ENCODE peak calls at places on chromosomes 5 and 9, in four cellular contexts. K is H9, Q is spleen, J is heart left ventricle. R is an unnamed sample.

GRCh38 chr9:3238241-3238640 is 287.6 kb downstream of the RFX3 start:
- DNase-seq in K (no peak), Q (no peak), J (no peak), R (no peak)

GRCh38 chr5:79224275-79224984 is 11.5 kb upstream of the JMY start:
- DNase-seq in K (no peak), Q (no peak), J (no peak), R (no peak)

GRCh38 chr9:115289757-115290208 is 171.8 kb upstream of the TNC start:
- DNase-seq in K (no peak), Q (no peak), J (no peak), R (no peak)

GRCh38 chr9:92480332-92480771 is 2.0 kb downstream of the ASPN start:
- DNase-seq in K (no peak), Q (no peak), J (no peak), R (no peak)

GRCh38 chr5:73454379-73455036 is 5.9 kb upstream of the FOXD1 start:
- DNase-seq in K (peak), Q (no peak), J (no peak), R (no peak)

GRCh38 chr9:137396808-137397367 is 26.1 kb downstream of the EXD3 start:
- DNase-seq in K (no peak), Q (no peak), J (no peak), R (no peak)

GRCh38 chr5:167982-168660 is 23.2 kb upstream of the LRRC14B start:
- DNase-seq in K (peak), Q (peak), J (no peak), R (no peak)

GRCh38 chr9:108297025-108297424 is 558.8 kb downstream of the ACTL7B start:
- DNase-seq in K (no peak), Q (no peak), J (no peak), R (no peak)

GRCh38 chr9:1869843-1870242 is 145.3 kb upstream of the SMARCA2 start:
- DNase-seq in K (peak), Q (no peak), J (no peak), R (no peak)

GRCh38 chr9:82673904-82674303 is 389.0 kb downstream of the RASEF start:
- DNase-seq in K (no peak), Q (no peak), J (no peak), R (no peak)

GRCh38 chr9:130117816-130118632 is 54.2 kb upstream of the NCS1 start:
- DNase-seq in K (no peak), Q (peak), J (no peak), R (no peak)

GRCh38 chr5:68368280-68368679 is 152.7 kb downstream of the PIK3R1 start:
- DNase-seq in K (no peak), Q (no peak), J (no peak), R (no peak)

GRCh38 chr5:149215478-149216042 is 56.1 kb upstream of the AFAP1L1 start:
- DNase-seq in K (peak), Q (no peak), J (peak), R (no peak)

GRCh38 chr5:61817472-61818326 is 485.6 kb downstream of the ZSWIM6 start:
- DNase-seq in K (peak), Q (no peak), J (no peak), R (no peak)

GRCh38 chr9:70563437-70564204 is 149.2 kb upstream of the KLF9 start:
- DNase-seq in K (no peak), Q (no peak), J (no peak), R (peak)

GRCh38 chr5:72282878-72283277 is 37.2 kb downstream of the MRPS27 start:
- DNase-seq in K (no peak), Q (no peak), J (no peak), R (no peak)

GRCh38 chr9:78031271-78031825 is at the start of gene GNAQ:
- DNase-seq in K (no peak), Q (peak), J (peak), R (peak)

GRCh38 chr9:114958021-114958846 is 27.8 kb upstream of the TNFSF8 start:
- DNase-seq in K (no peak), Q (peak), J (no peak), R (no peak)

GRCh38 chr5:172834570-172835245 is 657 bp downstream of the ERGIC1 start:
- DNase-seq in K (peak), Q (peak), J (no peak), R (peak)

GRCh38 chr5:115661156-115661555 is 35.3 kb upstream of the TMED7 start:
- DNase-seq in K (no peak), Q (no peak), J (no peak), R (no peak)

GRCh38 chr5:80579050-80579449 is 9.0 kb upstream of the ANKRD34B start:
- DNase-seq in K (no peak), Q (no peak), J (no peak), R (no peak)

GRCh38 chr5:80141147-80141671 is 106.1 kb downstream of the THBS4 start:
- DNase-seq in K (peak), Q (peak), J (peak), R (no peak)

GRCh38 chr5:124888050-124888506 is 141.6 kb upstream of the ZNF608 start:
- DNase-seq in K (no peak), Q (no peak), J (no peak), R (no peak)

GRCh38 chr5:142178651-142179050 is 70.1 kb downstream of the NDFIP1 start:
- DNase-seq in K (no peak), Q (peak), J (no peak), R (no peak)

GRCh38 chr9:98971168-98971914 is 27.6 kb downstream of the COL15A1 start:
- DNase-seq in K (no peak), Q (no peak), J (no peak), R (no peak)

GRCh38 chr9:107712390-107712789 is 222.8 kb upstream of the KLF4 start:
- DNase-seq in K (no peak), Q (no peak), J (no peak), R (no peak)

GRCh38 chr5:154273028-154273617 is 82.6 kb downstream of the GALNT10 start:
- DNase-seq in K (no peak), Q (no peak), J (no peak), R (peak)

GRCh38 chr9:118059520-118060278 is 355.5 kb downstream of the TLR4 start:
- DNase-seq in K (no peak), Q (no peak), J (no peak), R (no peak)

GRCh38 chr9:91039835-91040140 is 238.2 kb downstream of the SYK start:
- DNase-seq in K (no peak), Q (no peak), J (no peak), R (no peak)

GRCh38 chr9:81552571-81552970 is 136.8 kb downstream of the TLE1 start:
- DNase-seq in K (no peak), Q (no peak), J (no peak), R (no peak)

GRCh38 chr5:159442210-159442850 is 112.0 kb upstream of the IL12B start:
- DNase-seq in K (peak), Q (no peak), J (no peak), R (no peak)

GRCh38 chr9:130687615-130688014 is 6.0 kb upstream of the EXOSC2 start:
- DNase-seq in K (no peak), Q (no peak), J (no peak), R (no peak)

GRCh38 chr9:83125671-83126070 is 62.7 kb upstream of the RASEF start:
- DNase-seq in K (no peak), Q (no peak), J (no peak), R (no peak)

GRCh38 chr9:31612336-31613030 is 772.0 kb upstream of the ACO1 start:
- DNase-seq in K (no peak), Q (no peak), J (no peak), R (no peak)

GRCh38 chr9:96674914-96675538 is 19.9 kb upstream of the PRXL2C start:
- DNase-seq in K (no peak), Q (no peak), J (no peak), R (no peak)

GRCh38 chr5:142931896-142932686 is 161.9 kb downstream of the ARHGAP26 start:
- DNase-seq in K (no peak), Q (no peak), J (no peak), R (no peak)

GRCh38 chr9:89606567-89607311 is 1.9 kb downstream of the GADD45G start:
- DNase-seq in K (peak), Q (no peak), J (no peak), R (no peak)

GRCh38 chr9:89408628-89409101 is 89.2 kb downstream of the SEMA4D start:
- DNase-seq in K (no peak), Q (peak), J (no peak), R (no peak)

GRCh38 chr5:137954131-137954879 is 65.0 kb downstream of the PKD2L2 start:
- DNase-seq in K (no peak), Q (no peak), J (no peak), R (no peak)

GRCh38 chr5:124677376-124677998 is 69.0 kb downstream of the ZNF608 start:
- DNase-seq in K (no peak), Q (no peak), J (no peak), R (no peak)

GRCh38 chr5:140575309-140575708 is 10.7 kb downstream of the SLC35A4 start:
- DNase-seq in K (peak), Q (peak), J (no peak), R (no peak)
- TF ChIP-seq CTCF in K (peak), Q (peak), J (peak), R (no peak)

GRCh38 chr5:56207537-56207936 is 25.6 kb downstream of the ANKRD55 start:
- DNase-seq in K (no peak), Q (no peak), J (no peak), R (no peak)
- TF ChIP-seq CTCF in K (no peak), Q (no peak), J (no peak), R (no peak)

DNA sequence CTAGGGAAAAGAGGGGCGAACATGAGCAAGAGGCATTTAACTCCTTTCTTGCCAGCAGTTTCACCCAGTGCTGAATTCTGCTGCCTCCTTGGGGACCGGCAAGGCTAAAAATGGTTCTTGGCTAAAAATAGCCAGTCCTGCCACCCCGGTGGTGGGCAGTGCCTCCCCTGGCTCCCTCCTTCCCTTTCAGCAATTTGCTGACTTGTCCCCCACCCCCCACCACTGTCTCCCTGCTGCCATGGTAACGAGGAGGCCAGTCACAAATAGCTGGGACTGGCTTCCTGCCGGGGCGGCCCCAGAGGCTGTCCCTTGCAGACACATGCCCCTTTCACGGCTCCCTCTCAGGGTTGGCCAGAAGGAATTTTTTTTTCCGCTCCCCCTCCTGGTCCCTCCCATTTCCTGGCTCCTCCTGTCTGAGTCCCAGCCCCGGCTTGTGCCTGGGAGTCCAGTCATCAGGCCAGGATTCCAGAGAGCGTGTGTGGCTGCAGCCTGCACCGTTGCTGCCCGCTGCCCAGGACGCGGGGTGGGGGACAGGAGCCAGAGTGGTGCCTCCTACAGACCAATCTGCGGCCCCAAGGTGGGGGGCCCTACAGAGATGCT is 130.3 kb downstream of the RGS3 start:
- DNase-seq in K (peak), Q (peak), J (peak), R (peak)
- TF ChIP-seq CTCF in K (no peak), Q (no peak), J (no peak), R (no peak)

GRCh38 chr5:100706796-100707195 is 171.6 kb downstream of the FAM174A start:
- DNase-seq in K (no peak), Q (no peak), J (no peak), R (no peak)
- TF ChIP-seq CTCF in K (no peak), Q (peak), J (no peak), R (no peak)

GRCh38 chr5:174312270-174312617 is 266.7 kb downstream of the NSG2 start:
- DNase-seq in K (no peak), Q (no peak), J (no peak), R (no peak)
- TF ChIP-seq CTCF in K (no peak), Q (no peak), J (no peak), R (no peak)

GRCh38 chr5:102152906-102153787 is 142.9 kb downstream of the SLCO4C1 start:
- DNase-seq in K (no peak), Q (no peak), J (no peak), R (peak)
- TF ChIP-seq CTCF in K (peak), Q (peak), J (no peak), R (peak)

DNA sequence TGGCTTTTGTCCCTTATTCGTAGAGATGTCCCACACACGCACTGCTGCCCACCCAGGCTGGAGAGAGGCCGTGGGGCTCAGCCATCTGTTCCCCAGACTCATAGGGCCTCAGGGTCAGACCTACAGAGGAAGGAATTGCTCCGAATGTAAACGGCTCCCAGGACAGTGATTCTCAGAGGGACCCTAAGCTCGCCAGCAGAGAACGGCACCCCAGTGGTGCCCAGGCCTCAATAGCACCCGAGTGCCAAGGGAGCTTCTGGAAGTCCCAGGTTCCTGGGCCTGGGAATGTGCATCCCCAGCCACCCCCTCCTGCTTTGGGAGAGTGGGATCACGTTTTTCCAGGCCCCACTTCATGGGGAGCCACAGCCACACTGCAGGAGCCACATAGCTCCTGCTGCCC is 32.9 kb upstream of the CNOT6 start:
- DNase-seq in K (no peak), Q (peak), J (no peak), R (no peak)
- TF ChIP-seq CTCF in K (no peak), Q (no peak), J (no peak), R (no peak)

GRCh38 chr9:18437315-18438200 is 36.4 kb upstream of the ADAMTSL1 start:
- DNase-seq in K (no peak), Q (peak), J (peak), R (no peak)

GRCh38 chr9:18438951-18439350 is 35.0 kb upstream of the ADAMTSL1 start:
- DNase-seq in K (no peak), Q (no peak), J (no peak), R (no peak)

GRCh38 chr9:18442629-18443491 is 31.1 kb upstream of the ADAMTSL1 start:
- DNase-seq in K (peak), Q (peak), J (peak), R (peak)

GRCh38 chr9:18441245-18441644 is 32.7 kb upstream of the ADAMTSL1 start:
- DNase-seq in K (no peak), Q (no peak), J (no peak), R (no peak)

GRCh38 chr9:18438300-18438925 is 35.5 kb upstream of the ADAMTSL1 start:
- DNase-seq in K (peak), Q (no peak), J (peak), R (no peak)
- TF ChIP-seq CTCF in K (peak), Q (no peak), J (peak), R (no peak)

R was measured in GM10248.